ENCODE peak calls at places on chromosomes 6 and 20, in seven cellular contexts. X, L, J, B, R, A and H are unnamed samples.

GRCh38 chr6:40894962-40895799 is 143.8 kb downstream of the UNC5CL start:
- DNase-seq in A (peak), X (peak), B (peak), R (peak), J (peak), L (peak), H (peak)

GRCh38 chr6:32933661-32934085 is 7.2 kb downstream of the HLA-DMB start:
- DNase-seq in B (peak), X (peak), L (peak), A (no peak), R (peak), J (peak), H (peak)

GRCh38 chr6:451847-452246 is 60.3 kb downstream of the IRF4 start:
- DNase-seq in R (peak), L (no peak), B (no peak), J (no peak), X (no peak), A (no peak), H (no peak)

GRCh38 chr20:24560571-24561485 is 91.4 kb downstream of the SYNDIG1 start:
- DNase-seq in B (no peak), X (peak), R (no peak), L (no peak), J (no peak), A (no peak), H (no peak)

GRCh38 chr20:19920388-19921138 is 96.6 kb upstream of the NAA20 start:
- DNase-seq in L (no peak), R (no peak), J (no peak), B (no peak), X (no peak), A (no peak), H (no peak)

GRCh38 chr20:62160876-62161275 is 17.3 kb downstream of the SS18L1 start:
- DNase-seq in J (no peak), A (no peak), L (no peak), R (no peak), X (no peak), B (no peak), H (no peak)

GRCh38 chr6:150695652-150696051 is 96.0 kb downstream of the PLEKHG1 start:
- DNase-seq in L (no peak), B (no peak), X (no peak), R (no peak), J (no peak), A (no peak), H (no peak)

GRCh38 chr6:12150812-12151432 is 138.8 kb downstream of the HIVEP1 start:
- DNase-seq in J (no peak), X (peak), A (no peak), R (peak), L (peak), B (no peak), H (peak)

GRCh38 chr6:69038841-69039240 is 403.8 kb downstream of the ADGRB3 start:
- DNase-seq in R (no peak), J (no peak), X (no peak), A (no peak), L (no peak), B (no peak), H (no peak)

GRCh38 chr6:36627141-36627540 is 33.0 kb downstream of the SRSF3 start:
- DNase-seq in B (no peak), J (no peak), X (no peak), A (no peak), R (no peak), L (no peak), H (no peak)

GRCh38 chr6:152112503-152113261 is 305.2 kb downstream of the ESR1 start:
- DNase-seq in J (no peak), R (no peak), L (peak), B (no peak), A (no peak), X (no peak), H (no peak)

GRCh38 chr20:46302119-46302518 is 6.2 kb downstream of the CDH22 start:
- DNase-seq in X (no peak), L (no peak), A (no peak), B (no peak), R (no peak), J (no peak), H (no peak)

GRCh38 chr20:46831633-46832011 is 63.0 kb upstream of the EYA2 start:
- DNase-seq in X (no peak), B (no peak), J (peak), R (no peak), L (no peak), A (no peak), H (no peak)

GRCh38 chr6:122388945-122389344 is 10.5 kb upstream of the HSF2 start:
- DNase-seq in A (no peak), J (no peak), B (no peak), R (no peak), X (no peak), L (no peak), H (no peak)

GRCh38 chr6:140850438-140850837 is 1282.3 kb upstream of the GJE1 start:
- DNase-seq in X (no peak), A (no peak), B (no peak), R (no peak), L (peak), J (peak), H (peak)

GRCh38 chr6:67129780-67130179 is 1422.8 kb upstream of the EYS start:
- DNase-seq in J (no peak), X (no peak), B (no peak), A (no peak), R (no peak), L (no peak), H (no peak)

GRCh38 chr20:14333734-14334133 is 3.7 kb downstream of the FLRT3 start:
- DNase-seq in X (no peak), B (no peak), R (no peak), A (no peak), J (no peak), L (no peak), H (no peak)

GRCh38 chr20:57309544-57310115 is 20.0 kb upstream of the SPO11 start:
- DNase-seq in L (no peak), A (no peak), B (no peak), X (no peak), J (no peak), R (no peak), H (no peak)

GRCh38 chr6:150293423-150294280 is 75.2 kb upstream of the IYD start:
- DNase-seq in X (no peak), A (no peak), R (no peak), L (peak), B (no peak), J (peak), H (peak)

GRCh38 chr6:106339334-106340029 is 13.9 kb upstream of the ATG5 start:
- DNase-seq in J (peak), B (peak), L (peak), A (peak), X (peak), R (peak), H (peak)

GRCh38 chr6:6004147-6004995 is 2.4 kb downstream of the NRN1 start:
- DNase-seq in R (peak), L (peak), A (no peak), B (no peak), X (peak), J (no peak), H (no peak)

GRCh38 chr6:104689551-104690205 is 170.0 kb downstream of the HACE1 start:
- DNase-seq in J (peak), R (no peak), X (peak), L (peak), A (no peak), B (no peak), H (peak)

GRCh38 chr6:78436335-78436734 is 431.0 kb upstream of the IRAK1BP1 start:
- DNase-seq in X (no peak), L (no peak), J (peak), A (no peak), B (no peak), R (no peak), H (peak)

GRCh38 chr6:404685-405423 is 13.3 kb downstream of the IRF4 start:
- DNase-seq in B (no peak), L (no peak), X (no peak), R (no peak), A (no peak), J (no peak), H (no peak)

GRCh38 chr20:13289031-13289430 is 68.0 kb downstream of the ISM1 start:
- DNase-seq in B (no peak), J (no peak), L (no peak), R (no peak), X (no peak), A (no peak), H (no peak)

DNA sequence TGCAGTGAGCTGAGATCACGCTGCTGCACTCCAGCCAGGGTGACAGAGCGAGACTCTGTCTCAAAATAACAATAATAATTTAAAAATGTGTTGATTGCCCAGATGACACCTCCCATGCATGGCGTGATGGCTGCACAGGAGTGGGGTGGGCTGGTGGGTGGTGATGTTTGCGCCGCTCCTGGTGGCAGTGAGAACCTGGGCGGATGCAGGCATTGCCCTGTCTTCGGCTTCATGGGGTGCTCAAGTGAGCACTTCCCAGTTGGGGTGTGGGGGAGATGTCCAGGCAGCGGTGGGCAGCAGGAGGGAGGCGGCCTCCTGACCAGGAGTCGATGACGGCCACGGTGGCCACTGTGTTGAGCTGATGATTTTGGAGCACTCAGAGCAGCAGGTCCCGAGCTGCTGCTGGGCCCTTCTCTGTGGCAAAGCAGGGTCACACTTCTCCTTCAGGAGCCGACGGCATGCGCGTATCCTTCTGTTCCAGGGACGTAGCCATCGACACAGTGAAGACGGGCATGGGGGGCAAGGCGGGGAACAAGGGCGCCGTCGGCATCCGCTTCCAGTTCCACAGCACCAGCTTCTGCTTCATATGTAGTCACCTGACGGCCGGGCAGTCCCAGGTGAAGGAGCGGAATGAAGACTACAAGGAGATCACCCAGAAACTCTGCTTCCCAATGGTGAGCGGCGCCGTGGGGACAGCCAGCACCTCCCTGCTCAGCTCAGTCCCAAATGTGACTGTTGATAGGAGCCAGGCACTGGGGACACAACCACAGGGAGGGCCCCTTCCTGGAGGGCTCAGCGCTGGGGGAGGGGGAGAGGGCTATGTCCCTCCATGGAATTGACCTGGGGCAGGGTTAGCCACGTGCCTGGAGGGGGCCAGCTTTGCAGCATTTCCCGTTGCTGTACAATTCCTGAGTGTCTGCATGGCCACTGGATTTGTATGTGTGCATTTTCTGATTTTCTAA is 89.7 kb downstream of the SYNJ2 start:
- DNase-seq in X (peak), A (no peak), L (no peak), R (no peak), B (no peak), J (no peak), H (no peak)
- H2BK120ac ChIP-seq in X (no peak), A (no peak), L (no peak), R (no peak), B (no peak), J (peak), H (no peak)

GRCh38 chr20:51043811-51044210 is 20.9 kb upstream of the KCNG1 start:
- DNase-seq in R (no peak), L (no peak), A (no peak), J (peak), X (no peak), B (no peak), H (peak)

GRCh38 chr20:51042064-51042463 is 19.2 kb upstream of the KCNG1 start:
- DNase-seq in X (peak), J (peak), R (peak), L (peak), A (no peak), B (no peak), H (no peak)

GRCh38 chr20:51046021-51046985 is 23.4 kb upstream of the KCNG1 start:
- DNase-seq in R (no peak), L (no peak), A (no peak), X (no peak), J (no peak), B (no peak), H (no peak)

GRCh38 chr20:51042657-51043247 is 19.8 kb upstream of the KCNG1 start:
- DNase-seq in R (peak), A (no peak), L (peak), B (no peak), J (no peak), X (peak), H (no peak)

DNA sequence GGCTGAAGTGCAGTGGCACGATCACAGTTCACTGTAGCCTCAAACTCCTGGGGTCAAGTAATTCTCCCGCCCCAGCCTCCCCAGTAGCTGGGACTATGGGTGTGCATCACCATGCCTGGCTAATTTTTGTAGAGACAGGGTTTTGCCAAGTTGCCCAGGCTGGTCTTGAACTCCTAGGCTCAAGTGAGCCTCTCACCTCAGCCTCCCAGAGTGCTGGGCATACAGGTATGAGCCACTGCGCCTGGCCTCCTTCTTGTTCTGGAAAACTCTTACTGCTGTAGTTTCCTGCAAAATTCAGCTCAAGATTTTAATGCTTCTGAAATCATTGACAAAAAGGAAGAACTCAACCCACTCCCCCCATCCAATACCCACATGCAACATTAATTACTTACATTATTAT is 21.9 kb upstream of the KCNG1 start:
- DNase-seq in R (no peak), J (no peak), A (no peak), X (no peak), L (no peak), B (no peak), H (no peak)
- H2BK120ac ChIP-seq in R (no peak), J (no peak), A (no peak), X (no peak), L (no peak), B (no peak), H (no peak)

GRCh38 chr20:9520096-9520495 is 5.7 kb downstream of the LAMP5 start:
- DNase-seq in R (no peak), A (no peak), J (no peak), L (no peak), B (no peak), X (no peak), H (no peak)
- H2BK120ac ChIP-seq in R (no peak), A (no peak), J (no peak), L (no peak), B (no peak), X (no peak), H (no peak)

GRCh38 chr6:1713016-1713600 is 103.4 kb downstream of the FOXC1 start:
- DNase-seq in B (no peak), L (no peak), X (no peak), R (no peak), J (no peak), A (no peak), H (no peak)

GRCh38 chr6:1719922-1720321 is 110.2 kb downstream of the FOXC1 start:
- DNase-seq in X (no peak), A (no peak), J (no peak), R (no peak), L (no peak), B (no peak), H (no peak)

GRCh38 chr6:1716396-1716795 is 106.7 kb downstream of the FOXC1 start:
- DNase-seq in X (no peak), J (no peak), B (no peak), L (no peak), R (no peak), A (no peak), H (no peak)

GRCh38 chr6:1715336-1715735 is 105.6 kb downstream of the FOXC1 start:
- DNase-seq in J (no peak), A (no peak), L (no peak), R (no peak), X (no peak), B (no peak), H (no peak)

DNA sequence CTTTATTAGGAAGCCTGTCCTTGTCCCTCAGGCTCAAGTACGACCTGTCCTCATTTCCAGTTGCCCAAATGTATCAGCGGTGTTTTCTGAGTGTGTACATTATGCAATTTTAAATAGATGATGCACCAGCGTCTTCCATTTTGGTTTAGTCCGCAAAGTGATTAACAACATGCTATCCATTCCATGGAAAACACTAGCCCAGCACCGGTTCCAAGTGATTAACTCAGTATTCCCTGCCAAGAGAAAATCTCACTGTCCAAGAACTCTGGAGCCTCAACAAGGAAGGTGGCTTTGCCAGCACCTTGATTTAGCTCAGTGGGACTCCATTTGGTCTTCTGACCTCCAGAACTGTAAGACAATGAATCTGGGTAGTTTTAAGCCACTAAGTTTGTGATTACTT is 107.1 kb downstream of the FOXC1 start:
- DNase-seq in A (no peak), J (no peak), B (no peak), R (no peak), L (no peak), X (no peak), H (no peak)
- H2BK120ac ChIP-seq in A (no peak), J (no peak), B (no peak), R (no peak), L (no peak), X (no peak), H (no peak)

GRCh38 chr6:95784019-95784418 is 206.7 kb downstream of the MANEA start:
- DNase-seq in B (no peak), J (no peak), X (no peak), L (no peak), A (no peak), R (no peak), H (no peak)

GRCh38 chr6:95785785-95786184 is 208.4 kb downstream of the MANEA start:
- DNase-seq in J (no peak), X (no peak), L (no peak), R (no peak), B (no peak), A (no peak), H (no peak)

GRCh38 chr6:95790787-95791186 is 213.5 kb downstream of the MANEA start:
- DNase-seq in L (no peak), B (no peak), X (no peak), R (no peak), J (no peak), A (no peak), H (no peak)

GRCh38 chr6:95784869-95785268 is 207.5 kb downstream of the MANEA start:
- DNase-seq in J (no peak), A (no peak), R (no peak), B (no peak), L (no peak), X (no peak), H (no peak)

DNA sequence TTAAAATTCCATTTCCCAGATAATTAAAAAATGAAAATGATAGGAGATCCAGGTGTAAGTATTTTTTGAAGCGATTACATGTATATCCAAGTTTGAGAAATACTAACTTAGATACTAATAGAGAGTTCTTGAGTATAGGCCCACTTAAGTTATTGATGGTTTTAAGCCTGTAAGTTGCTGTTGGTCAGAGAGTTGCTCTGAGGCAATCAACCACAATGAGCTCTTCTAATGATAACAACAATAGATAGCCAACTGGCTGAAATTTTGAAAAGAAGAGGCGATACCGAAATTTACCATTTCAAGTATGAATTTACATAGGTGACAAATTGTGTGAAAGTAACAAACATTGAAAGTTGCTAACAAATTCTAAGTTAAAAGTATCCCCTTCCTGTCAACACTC is 209.5 kb downstream of the MANEA start:
- DNase-seq in R (no peak), X (no peak), A (no peak), J (no peak), L (no peak), B (no peak), H (no peak)
- H2BK120ac ChIP-seq in R (no peak), X (no peak), A (no peak), J (no peak), L (no peak), B (no peak), H (no peak)

GRCh38 chr6:45877970-45878590 is 137.6 kb downstream of the CLIC5 start:
- DNase-seq in B (no peak), R (no peak), J (no peak), X (no peak), A (no peak), L (no peak), H (no peak)
- H2BK120ac ChIP-seq in B (no peak), R (no peak), J (no peak), X (no peak), A (no peak), L (no peak), H (no peak)

GRCh38 chr6:170231496-170232185 is 59.2 kb downstream of the DLL1 start:
- DNase-seq in J (peak), L (no peak), X (peak), A (no peak), B (no peak), R (no peak), H (no peak)

GRCh38 chr6:170232186-170233002 is 58.5 kb downstream of the DLL1 start:
- DNase-seq in X (no peak), R (no peak), J (peak), L (peak), B (no peak), A (no peak), H (peak)

GRCh38 chr6:170234419-170234818 is 56.5 kb downstream of the DLL1 start:
- DNase-seq in R (no peak), X (no peak), J (no peak), A (no peak), B (peak), L (no peak), H (no peak)

GRCh38 chr6:170235726-170236125 is 55.2 kb downstream of the DLL1 start:
- DNase-seq in R (no peak), L (no peak), J (no peak), B (peak), X (no peak), A (no peak), H (no peak)

GRCh38 chr6:170233304-170234205 is 57.3 kb downstream of the DLL1 start:
- DNase-seq in A (no peak), B (no peak), J (no peak), X (no peak), L (no peak), R (no peak), H (no peak)
- H2BK120ac ChIP-seq in A (peak), B (no peak), J (no peak), X (no peak), L (no peak), R (no peak), H (no peak)

GRCh38 chr20:40676466-40676865 is 12.6 kb downstream of the MAFB start:
- DNase-seq in L (no peak), R (no peak), X (no peak), J (no peak), B (no peak), A (no peak), H (no peak)
- H2BK120ac ChIP-seq in L (no peak), R (no peak), X (no peak), J (no peak), B (no peak), A (no peak), H (no peak)

GRCh38 chr20:8990770-8991169 is 78.1 kb upstream of the PLCB4 start:
- DNase-seq in B (no peak), J (no peak), L (no peak), A (no peak), X (no peak), R (no peak), H (no peak)
- H2BK120ac ChIP-seq in B (no peak), J (no peak), L (no peak), A (no peak), X (no peak), R (no peak), H (no peak)

GRCh38 chr6:159002432-159003160 is 2.6 kb upstream of the RSPH3 start:
- DNase-seq in B (no peak), R (no peak), A (no peak), J (peak), L (peak), X (peak), H (peak)
- H2BK120ac ChIP-seq in B (no peak), R (no peak), A (no peak), J (no peak), L (no peak), X (no peak), H (no peak)